ENCODE peak calls at places on chromosomes 3 and 15, in nine cellular contexts. R, V, J, C, P, W, M, Z and H are unnamed samples.

GRCh38 chr15:48424076-48424475 is 92.8 kb downstream of the DUT start:
- DNase-seq in P (no peak), V (no peak), M (no peak), J (no peak), W (no peak), Z (peak; percentile 72), R (no peak), C (no peak), H (no peak)

GRCh38 chr15:26729030-26729429 is 43.8 kb downstream of the GABRB3 start:
- DNase-seq in P (no peak), C (no peak), J (no peak), R (no peak), W (no peak), V (no peak), Z (no peak), M (no peak), H (no peak)

GRCh38 chr15:80770356-80770705 is 8.8 kb upstream of the CEMIP start:
- DNase-seq in Z (no peak), V (no peak), P (no peak), R (no peak), W (no peak), C (no peak), M (no peak), J (no peak), H (no peak)

GRCh38 chr3:75192065-75192658 is 472.0 kb upstream of the FRG2C start:
- DNase-seq in W (no peak), P (no peak), C (peak; percentile 70), V (no peak), R (peak; percentile 73), J (peak; percentile 28), M (peak; percentile 3), Z (peak; percentile 36), H (peak; percentile 43)

GRCh38 chr3:67468511-67468910 is 185.9 kb downstream of the SUCLG2 start:
- DNase-seq in C (no peak), V (no peak), M (no peak), W (no peak), Z (peak; percentile 32), P (no peak), J (no peak), R (no peak), H (no peak)

GRCh38 chr3:94643400-94643799 is 580.5 kb downstream of the NSUN3 start:
- DNase-seq in W (no peak), J (no peak), M (no peak), R (peak; percentile 23), Z (no peak), V (peak; percentile 5), C (no peak), P (no peak), H (no peak)

GRCh38 chr3:159273608-159274007 is 471.8 kb downstream of the MFSD1 start:
- DNase-seq in J (no peak), R (peak; percentile 84), P (no peak), Z (peak; percentile 43), M (no peak), C (peak; percentile 73), W (no peak), V (no peak), H (no peak)

GRCh38 chr15:51243774-51244173 is 94.6 kb downstream of the CYP19A1 start:
- DNase-seq in V (no peak), J (no peak), P (no peak), C (peak; percentile 82), M (peak; percentile 34), R (no peak), Z (peak; percentile 16), W (no peak), H (no peak)

GRCh38 chr15:92011611-92012367 is 158.3 kb downstream of the SLCO3A1 start:
- DNase-seq in C (no peak), M (no peak), Z (no peak), P (peak; percentile 83), R (peak; percentile 20), J (no peak), W (peak; percentile 15), V (peak; percentile 43), H (no peak)

GRCh38 chr3:184652465-184652864 is 59.4 kb downstream of the MAGEF1 start:
- DNase-seq in P (no peak), R (no peak), Z (no peak), W (no peak), M (no peak), V (no peak), J (no peak), C (no peak), H (no peak)

GRCh38 chr3:184727357-184728060 is 15.6 kb upstream of the MAGEF1 start:
- DNase-seq in W (no peak), V (peak; percentile 74), M (peak; percentile 81), Z (peak; percentile 72), C (peak; percentile 61), R (peak; percentile 97), J (peak; percentile 71), P (no peak), H (peak; percentile 31)

GRCh38 chr15:79972861-79973260 is 1.9 kb upstream of the BCL2A1 start:
- DNase-seq in P (no peak), R (no peak), W (no peak), M (no peak), C (no peak), Z (no peak), J (no peak), V (no peak), H (no peak)

GRCh38 chr3:21170964-21171363 is 580.0 kb downstream of the ZNF385D start:
- DNase-seq in P (no peak), J (no peak), C (no peak), R (peak; percentile 86), V (peak; percentile 1), W (no peak), Z (no peak), M (no peak), H (no peak)

GRCh38 chr15:67501177-67501835 is 19.6 kb upstream of the C15orf61 start:
- DNase-seq in M (no peak), P (no peak), V (no peak), C (no peak), J (no peak), W (no peak), R (peak; percentile 37), Z (peak; percentile 54), H (peak; percentile 10)

GRCh38 chr3:62051506-62051905 is 321.8 kb downstream of the FEZF2 start:
- DNase-seq in V (no peak), J (peak; percentile 58), R (peak; percentile 67), P (no peak), Z (peak; percentile 24), C (no peak), M (peak; percentile 27), W (no peak), H (no peak)

DNA sequence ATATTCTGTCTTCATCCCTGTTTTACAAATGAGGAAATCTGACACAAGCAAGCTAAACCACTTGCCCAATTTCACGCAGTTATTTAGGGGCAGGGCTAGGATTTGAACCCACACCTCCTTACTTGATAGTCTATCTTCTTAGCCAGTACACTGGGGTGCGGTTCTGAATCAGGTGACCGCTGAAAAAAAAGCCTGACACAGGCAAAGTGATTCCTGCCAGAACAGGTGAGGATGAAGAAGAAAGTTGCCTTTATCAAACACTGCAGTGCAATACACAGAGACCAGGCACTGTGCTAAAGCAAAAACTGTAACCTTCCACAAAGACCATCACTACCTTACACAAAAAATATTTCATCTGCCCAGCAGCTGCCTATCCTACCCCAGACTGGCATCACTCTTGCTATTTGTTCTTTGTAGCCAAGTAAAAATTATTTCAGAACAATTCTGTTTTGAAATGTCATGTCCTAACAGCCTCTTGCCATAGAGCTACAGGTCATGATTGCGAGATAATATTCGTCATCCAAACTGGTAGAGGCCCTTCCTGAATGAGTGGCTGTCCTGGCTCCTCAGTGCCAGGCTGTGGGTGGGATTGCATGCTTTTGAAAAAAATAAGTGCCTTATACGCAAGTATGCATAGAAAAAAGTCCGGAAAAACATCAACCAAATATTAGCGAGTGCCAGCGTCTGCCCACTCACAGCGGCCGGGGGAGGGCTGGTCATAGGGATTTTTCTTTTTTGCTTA is 142.3 kb upstream of the TPM1 start:
- DNase-seq in W (no peak), C (no peak), V (no peak), Z (no peak), J (no peak), P (no peak), R (no peak), M (no peak), H (no peak)
- H3K4me1 ChIP-seq in W (peaks cover 57% of the 10 kb centered on the region), C (no peaks in the 10 kb centered on the region), V (peaks cover 8% of the 10 kb centered on the region), Z (peaks cover 18% of the 10 kb centered on the region), J (peaks cover 22% of the 10 kb centered on the region), P (peaks cover 3% of the 10 kb centered on the region), R (peaks cover 35% of the 10 kb centered on the region), M (peaks cover 40% of the 10 kb centered on the region), H (no peaks in the 10 kb centered on the region)

GRCh38 chr15:99718421-99718820 is 14.8 kb downstream of the LYSMD4 start:
- DNase-seq in W (no peak), V (no peak), Z (no peak), C (no peak), P (no peak), M (no peak), J (no peak), R (no peak), H (no peak)
- H3K4me1 ChIP-seq in W (peaks cover 18% of the 10 kb centered on the region), V (no peaks in the 10 kb centered on the region), Z (no peaks in the 10 kb centered on the region), C (peaks cover 19% of the 10 kb centered on the region), P (no peaks in the 10 kb centered on the region), M (no peaks in the 10 kb centered on the region), J (peaks cover 12% of the 10 kb centered on the region), R (no peaks in the 10 kb centered on the region), H (peaks cover 23% of the 10 kb centered on the region)

GRCh38 chr3:120170223-120170622 is 76.0 kb upstream of the GSK3B start:
- DNase-seq in C (no peak), P (no peak), W (no peak), R (no peak), V (no peak), M (peak; percentile 64), J (no peak), Z (peak; percentile 85), H (no peak)

GRCh38 chr3:120173056-120173675 is 78.9 kb upstream of the GSK3B start:
- DNase-seq in Z (peak; percentile 29), R (no peak), J (no peak), P (no peak), M (no peak), V (no peak), W (no peak), C (no peak), H (no peak)

GRCh38 chr3:120171134-120171863 is 77.1 kb upstream of the GSK3B start:
- DNase-seq in J (no peak), C (no peak), M (no peak), P (no peak), W (no peak), Z (peak; percentile 47), V (no peak), R (no peak), H (no peak)

GRCh38 chr3:120169407-120169806 is 75.2 kb upstream of the GSK3B start:
- DNase-seq in P (no peak), M (no peak), W (no peak), R (no peak), C (no peak), J (no peak), V (no peak), Z (no peak), H (no peak)

GRCh38 chr3:120172070-120172469 is 77.8 kb upstream of the GSK3B start:
- DNase-seq in M (no peak), R (no peak), W (peak; percentile 50), J (no peak), P (peak; percentile 77), V (no peak), Z (peak; percentile 79), C (no peak), H (no peak)
- H3K4me1 ChIP-seq in M (peaks cover 21% of the 10 kb centered on the region), R (peaks cover 4% of the 10 kb centered on the region), W (peaks cover 27% of the 10 kb centered on the region), J (no peaks in the 10 kb centered on the region), P (peaks cover 3% of the 10 kb centered on the region), V (no peaks in the 10 kb centered on the region), Z (peaks cover 29% of the 10 kb centered on the region), C (peaks cover 10% of the 10 kb centered on the region), H (no peaks in the 10 kb centered on the region)

DNA sequence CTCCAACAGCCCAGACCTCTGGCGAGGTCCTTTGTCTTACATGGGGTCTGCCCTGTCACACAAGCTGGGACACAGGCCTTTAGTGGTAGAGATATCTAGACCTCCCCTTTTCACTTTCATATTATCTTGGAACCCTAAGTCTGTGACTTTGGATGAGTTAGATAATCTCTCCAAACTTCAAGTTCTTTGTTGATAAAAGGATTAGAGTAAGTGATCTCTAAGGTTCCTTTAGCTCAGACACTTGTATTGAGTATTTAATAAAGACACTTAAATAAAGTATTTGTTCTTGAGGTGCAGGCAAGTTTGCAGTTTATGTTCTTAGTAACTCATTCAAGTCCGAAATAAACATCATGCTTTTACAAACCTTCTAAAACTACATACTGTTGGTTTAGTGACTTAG is 459.6 kb downstream of the SHQ1 start:
- DNase-seq in V (no peak), M (no peak), R (no peak), Z (no peak), P (no peak), C (no peak), J (no peak), W (no peak), H (no peak)
- H3K4me1 ChIP-seq in V (peaks cover 2% of the 10 kb centered on the region), M (peaks cover 3% of the 10 kb centered on the region), R (peaks cover 97% of the 10 kb centered on the region), Z (no peaks in the 10 kb centered on the region), P (peaks cover 3% of the 10 kb centered on the region), C (peaks cover 19% of the 10 kb centered on the region), J (peaks cover 8% of the 10 kb centered on the region), W (peaks cover 11% of the 10 kb centered on the region), H (peaks cover 37% of the 10 kb centered on the region)